ENCODE peak calls at places on chromosomes 5 and 9, in ten cellular contexts. F, U, Y, O, N, P, M, G, J and Z are unnamed samples.

GRCh38 chr9:95783426-95783975 is 92.0 kb upstream of the ERCC6L2 start:
- DNase-seq in P (peak; percentile 85), U (peak; percentile 84), G (no peak), N (no peak), J (no peak), M (no peak), O (peak; percentile 45), F (no peak), Y (no peak), Z (peak; percentile 77)

GRCh38 chr5:112119527-112119926 is 299.6 kb downstream of the EPB41L4A start:
- DNase-seq in O (no peak), F (no peak), G (no peak), U (peak; percentile 23), P (no peak), J (no peak), N (peak; percentile 24), M (no peak), Y (no peak), Z (peak; percentile 18)

GRCh38 chr5:172618574-172619365 is 22.3 kb upstream of the NEURL1B start:
- DNase-seq in O (no peak), M (no peak), G (no peak), P (no peak), Y (no peak), N (no peak), J (no peak), U (no peak), F (no peak), Z (no peak)

GRCh38 chr9:91714020-91714721 is 235.9 kb downstream of the ROR2 start:
- DNase-seq in Y (peak; percentile 44), U (peak; percentile 42), M (peak; percentile 34), P (peak; percentile 61), J (peak; percentile 93), N (peak; percentile 86), O (peak; percentile 82), F (peak; percentile 17), G (peak; percentile 27), Z (peak; percentile 19)

GRCh38 chr9:72898360-72898759 is 54.5 kb downstream of the ALDH1A1 start:
- DNase-seq in N (no peak), M (no peak), F (no peak), O (no peak), G (no peak), J (no peak), P (no peak), Y (no peak), U (no peak), Z (no peak)

GRCh38 chr9:104794070-104794469 is 30.1 kb downstream of the NIPSNAP3B start:
- DNase-seq in N (no peak), F (no peak), M (no peak), G (no peak), O (peak; percentile 22), J (no peak), U (no peak), Y (no peak), P (no peak), Z (no peak)

GRCh38 chr5:10034008-10034407 is 215.7 kb downstream of the ATPSCKMT start:
- DNase-seq in U (no peak), N (no peak), P (no peak), G (no peak), O (no peak), Y (no peak), M (no peak), J (no peak), F (no peak), Z (no peak)

GRCh38 chr5:176534640-176535039 is 2.6 kb downstream of the RNF44 start:
- DNase-seq in J (no peak), Y (no peak), M (no peak), F (no peak), G (peak; percentile 66), U (no peak), N (no peak), P (no peak), O (no peak), Z (no peak)

GRCh38 chr5:963310-963672 is 45.3 kb upstream of the NKD2 start:
- DNase-seq in Y (no peak), U (no peak), P (no peak), J (no peak), O (no peak), G (no peak), F (no peak), N (no peak), M (no peak), Z (no peak)

GRCh38 chr9:75892168-75892901 is 1.9 kb downstream of the PCSK5 start:
- DNase-seq in N (peak; percentile 68), G (no peak), Y (no peak), U (peak; percentile 13), P (no peak), M (no peak), O (peak; percentile 70), J (peak; percentile 61), F (peak; percentile 6), Z (no peak)

GRCh38 chr5:179124329-179124852 is 64.2 kb downstream of the ZNF354C start:
- DNase-seq in P (no peak), G (no peak), Y (no peak), O (no peak), F (no peak), M (no peak), N (no peak), U (no peak), J (no peak), Z (no peak)

GRCh38 chr5:98455660-98456059 is 317.8 kb upstream of the RGMB start:
- DNase-seq in M (no peak), O (no peak), J (no peak), Y (no peak), N (no peak), G (no peak), U (peak; percentile 79), P (peak; percentile 77), F (no peak), Z (peak; percentile 69)

GRCh38 chr5:166382031-166382430 is 1909.4 kb upstream of the WWC1 start:
- DNase-seq in N (peak; percentile 85), Y (no peak), U (no peak), J (peak; percentile 75), F (no peak), P (no peak), M (no peak), G (no peak), O (peak; percentile 64), Z (no peak)

GRCh38 chr9:88950341-88951141 is 40.7 kb upstream of the S1PR3 start:
- DNase-seq in M (no peak), J (no peak), P (peak; percentile 84), O (no peak), G (no peak), N (no peak), Y (no peak), U (peak; percentile 82), F (peak; percentile 45), Z (peak; percentile 84)
- H2AFZ ChIP-seq in M (no peak overlapping the region), J (no peak overlapping the region), P (no peak overlapping the region), O (no peak overlapping the region), G (no peak overlapping the region), N (no peak overlapping the region), Y (no peak overlapping the region), U (no peak overlapping the region), F (no peak overlapping the region), Z (no peak overlapping the region)

DNA sequence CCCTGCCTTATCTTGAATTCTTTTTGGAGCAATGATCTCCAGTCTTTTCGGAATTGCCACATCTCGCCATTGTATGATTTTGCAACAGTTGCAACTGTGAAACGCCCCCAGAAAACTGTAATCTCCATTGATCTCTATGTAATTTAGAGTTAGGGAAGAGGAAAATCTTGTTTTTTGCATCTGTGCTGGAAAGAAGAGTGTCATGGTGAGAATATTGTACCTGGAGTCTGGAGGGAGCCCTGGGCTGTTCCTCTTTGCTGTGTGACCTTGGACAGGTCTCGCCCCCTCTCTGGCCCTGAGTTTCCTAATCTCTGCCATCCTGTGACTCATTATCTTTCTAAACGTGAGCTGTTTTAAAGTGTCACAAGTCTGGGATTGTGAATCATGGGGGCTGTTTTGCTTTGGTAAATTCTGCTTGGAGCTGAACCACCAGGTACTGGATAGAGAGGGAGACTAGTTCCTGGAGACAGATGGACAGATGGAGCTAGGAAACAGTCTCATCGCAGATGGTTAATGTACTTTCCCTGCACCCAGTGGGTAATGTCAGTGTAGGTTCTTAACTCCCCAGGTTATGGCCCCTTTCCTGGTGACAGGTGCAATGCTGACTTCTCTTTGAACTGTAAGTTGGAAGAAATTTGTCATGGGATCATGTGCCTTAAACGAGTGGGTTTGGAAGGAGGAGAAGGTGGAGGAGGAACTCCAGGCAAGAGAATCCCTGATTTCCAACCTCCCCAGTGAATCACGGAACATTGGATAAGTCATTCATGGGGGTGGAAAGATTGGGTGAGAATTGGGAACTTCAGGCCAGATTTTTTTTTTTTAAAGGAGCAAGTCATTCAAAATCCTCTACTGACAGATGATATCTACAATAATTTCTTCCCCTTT is 19.6 kb downstream of the PPARGC1B start:
- DNase-seq in N (no peak), F (no peak), J (no peak), U (peak; percentile 29), P (no peak), Y (no peak), M (no peak), O (no peak), G (no peak), Z (peak; percentile 23)
- H4K20me1 ChIP-seq in N (peaks cover 17% of the 10 kb centered on the region), F (no peaks in the 10 kb centered on the region), J (no peaks in the 10 kb centered on the region), U (no peaks in the 10 kb centered on the region), P (no peaks in the 10 kb centered on the region), Y (peaks cover 2% of the 10 kb centered on the region), M (no peaks in the 10 kb centered on the region), O (peaks cover 6% of the 10 kb centered on the region), G (no peaks in the 10 kb centered on the region), Z (no peaks in the 10 kb centered on the region)

DNA sequence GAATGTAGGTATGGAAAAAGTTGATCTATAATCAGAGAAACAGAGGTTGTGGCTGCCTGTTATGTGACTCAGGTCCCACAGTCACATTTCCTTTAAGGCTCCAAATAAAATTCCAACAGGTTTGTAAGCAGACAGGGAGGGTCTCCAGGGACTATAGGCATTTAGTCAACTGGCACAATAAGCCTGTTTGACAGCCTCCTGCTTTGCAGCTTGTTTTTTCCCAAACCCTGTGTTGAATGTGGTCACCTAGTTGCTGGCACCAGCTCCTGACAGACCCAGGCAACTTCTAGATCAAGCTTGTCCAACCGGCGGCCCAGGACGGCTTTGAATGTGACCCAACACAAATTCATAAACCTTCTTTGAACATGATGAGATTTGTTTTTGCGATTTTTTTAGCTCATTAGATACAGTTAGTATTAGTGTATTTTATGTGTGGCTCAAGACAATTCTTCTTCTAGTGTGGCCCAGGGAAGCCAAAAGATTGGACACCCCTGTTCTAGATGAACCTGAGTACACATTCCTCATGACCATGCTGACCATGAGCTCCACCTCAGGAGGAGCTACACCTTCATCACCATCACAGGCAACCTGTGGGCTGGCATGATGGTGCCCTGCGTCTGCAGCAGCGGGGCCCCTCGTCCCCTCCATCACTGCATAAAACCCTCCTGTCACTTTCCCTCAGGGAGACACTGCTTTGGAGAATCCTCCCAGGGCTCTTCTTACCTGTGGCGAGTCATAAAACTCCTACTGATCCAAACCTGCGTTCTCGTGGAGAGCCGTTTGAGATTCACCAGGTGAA is 15.7 kb upstream of the GRHPR start:
- DNase-seq in Y (no peak), O (no peak), J (no peak), N (no peak), P (no peak), M (no peak), G (no peak), F (no peak), U (no peak), Z (no peak)
- H3K4me2 ChIP-seq in Y (no peak overlapping the region), O (no peak overlapping the region), J (no peak overlapping the region), N (no peak overlapping the region), P (no peak overlapping the region), M (no peak overlapping the region), G (peak overlapping the region; percentile 94), F (no peak overlapping the region), U (no peak overlapping the region), Z (no peak overlapping the region)

DNA sequence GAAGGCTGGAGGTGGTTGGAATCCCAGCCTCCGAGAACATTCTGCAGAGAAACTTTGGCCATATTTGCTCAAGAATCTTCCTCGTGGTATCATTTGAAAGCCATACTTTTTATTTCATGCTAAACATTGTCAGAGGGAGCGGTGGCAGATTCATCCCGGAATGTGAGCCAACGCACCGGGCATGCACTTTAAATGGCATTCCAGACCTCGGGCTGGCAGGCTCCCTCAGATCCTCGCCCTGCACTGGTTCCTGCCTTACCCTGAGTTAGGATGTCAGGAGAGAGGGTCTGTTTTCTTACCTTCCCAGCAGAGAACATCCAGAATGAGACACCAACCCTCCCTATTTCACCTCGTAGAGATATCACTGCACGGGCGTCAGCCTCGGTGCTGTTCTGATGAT is 33.8 kb downstream of the GDNF start:
- DNase-seq in M (no peak), N (no peak), Y (no peak), P (no peak), O (no peak), F (no peak), G (no peak), J (no peak), U (no peak), Z (no peak)
- H2AFZ ChIP-seq in M (no peak overlapping the region), N (no peak overlapping the region), Y (no peak overlapping the region), P (no peak overlapping the region), O (no peak overlapping the region), F (no peak overlapping the region), G (no peak overlapping the region), J (no peak overlapping the region), U (no peak overlapping the region), Z (no peak overlapping the region)